ENCODE peak calls at places on chromosomes 6 and 20, in ten cellular contexts. G is GM12878; E is dorsolateral prefrontal cortex; L is heart left ventricle; Y is bronchial epithelial cell; R is CD8-positive, alpha-beta T cell; D is coronary artery; O is HCT116; H is right lobe of liver; Z is AG10803. Q is an unnamed sample.

GRCh38 chr6:49025273-49026240 is 437.5 kb downstream of the MMUT start:
- DNase-seq in Y (peak), H (no peak), D (no peak), G (no peak), R (no peak), O (no peak), Z (no peak), L (no peak), E (no peak), Q (peak)

GRCh38 chr6:130853555-130854183 is 26.5 kb downstream of the SMLR1 start:
- DNase-seq in D (no peak), O (no peak), L (no peak), G (no peak), R (no peak), Y (peak), Z (peak), H (peak), E (no peak), Q (no peak)

GRCh38 chr6:27867051-27867940 is 44.9 kb downstream of the OR2B2 start:
- DNase-seq in D (no peak), Y (peak), G (peak), O (no peak), E (no peak), H (peak), L (peak), Z (peak), R (peak), Q (no peak)

GRCh38 chr6:143743256-143744166 is 65.7 kb downstream of the PHACTR2 start:
- DNase-seq in R (no peak), E (no peak), Z (peak), D (no peak), L (peak), G (no peak), O (no peak), H (no peak), Y (no peak), Q (no peak)

GRCh38 chr20:50580016-50580747 is 70.0 kb downstream of the PTPN1 start:
- DNase-seq in L (peak), Z (peak), Y (peak), H (no peak), O (peak), E (peak), G (no peak), R (peak), D (no peak), Q (no peak)

GRCh38 chr6:15077964-15078363 is 167.9 kb upstream of the JARID2 start:
- DNase-seq in Y (no peak), L (no peak), Z (no peak), R (no peak), G (no peak), E (no peak), O (no peak), D (no peak), H (no peak), Q (no peak)

GRCh38 chr20:49562341-49563014 is 5.5 kb downstream of the PTGIS start:
- DNase-seq in Y (no peak), L (peak), H (no peak), Z (peak), E (no peak), R (no peak), G (no peak), D (peak), O (peak), Q (no peak)

GRCh38 chr6:35011096-35012041 is 122.3 kb downstream of the ANKS1A start:
- DNase-seq in O (no peak), E (no peak), G (no peak), D (no peak), H (no peak), Z (no peak), Y (no peak), L (no peak), R (no peak), Q (no peak)

GRCh38 chr6:144653885-144654505 is 368.9 kb downstream of the UTRN start:
- DNase-seq in H (no peak), Y (no peak), Z (no peak), D (no peak), E (no peak), O (no peak), G (peak), L (no peak), R (no peak), Q (no peak)

GRCh38 chr20:19661717-19662637 is 96.1 kb upstream of the RIN2 start:
- DNase-seq in R (no peak), E (peak), D (peak), L (peak), Z (peak), G (no peak), O (peak), H (no peak), Y (peak), Q (peak)

GRCh38 chr6:130620338-130620781 is 206.8 kb upstream of the SMLR1 start:
- DNase-seq in H (no peak), G (no peak), L (no peak), D (no peak), R (no peak), Y (no peak), E (no peak), Z (peak), O (no peak), Q (no peak)

GRCh38 chr6:9431945-9432344 is 982.9 kb downstream of the TFAP2A start:
- DNase-seq in R (no peak), H (no peak), G (no peak), Z (no peak), E (no peak), O (no peak), L (no peak), D (no peak), Y (no peak), Q (no peak)

GRCh38 chr6:281469-282103 is 10.7 kb upstream of the DUSP22 start:
- DNase-seq in Z (no peak), D (no peak), O (no peak), G (no peak), Y (no peak), R (no peak), E (no peak), L (no peak), H (no peak), Q (no peak)

GRCh38 chr6:130020106-130020851 is 1.9 kb downstream of the L3MBTL3 start:
- DNase-seq in R (peak), L (peak), Y (no peak), O (no peak), G (no peak), Z (peak), E (peak), H (peak), D (peak), Q (no peak)

GRCh38 chr6:34142046-34142445 is 3.8 kb downstream of the GRM4 start:
- DNase-seq in Z (no peak), R (no peak), L (no peak), D (no peak), G (no peak), Y (no peak), H (no peak), O (no peak), E (no peak), Q (no peak)

GRCh38 chr6:89237158-89237557 is 20.0 kb upstream of the GABRR1 start:
- DNase-seq in D (no peak), Z (no peak), E (no peak), L (no peak), H (no peak), O (no peak), G (no peak), Y (no peak), R (no peak), Q (no peak)

GRCh38 chr6:143236151-143236788 is 175.6 kb downstream of the AIG1 start:
- DNase-seq in G (no peak), Z (peak), H (no peak), O (peak), Y (no peak), L (no peak), E (no peak), R (no peak), D (no peak), Q (peak)

GRCh38 chr20:2759603-2760360 is 40.6 kb downstream of the CPXM1 start:
- DNase-seq in H (no peak), L (no peak), E (no peak), D (no peak), R (no peak), Z (no peak), G (no peak), Y (no peak), O (no peak), Q (no peak)

GRCh38 chr6:43916924-43917877 is 147.2 kb downstream of the VEGFA start:
- DNase-seq in G (no peak), Z (peak), O (no peak), E (no peak), H (peak), R (no peak), D (no peak), L (no peak), Y (no peak), Q (no peak)

GRCh38 chr6:11172501-11173337 is 59.7 kb downstream of the NEDD9 start:
- DNase-seq in H (peak), G (no peak), O (peak), E (peak), L (peak), D (no peak), R (peak), Y (peak), Z (peak), Q (no peak)

GRCh38 chr20:56995635-56996075 is 270.8 kb downstream of the BMP7 start:
- DNase-seq in G (no peak), E (no peak), H (peak), D (no peak), L (no peak), Y (no peak), R (no peak), O (peak), Z (no peak), Q (no peak)

GRCh38 chr20:44394520-44395182 is 39.2 kb downstream of the HNF4A start:
- DNase-seq in Y (no peak), D (no peak), O (no peak), Z (no peak), H (peak), E (no peak), R (no peak), L (no peak), G (no peak), Q (no peak)

GRCh38 chr6:37502703-37503485 is 3.2 kb upstream of the CCDC167 start:
- DNase-seq in Z (no peak), H (no peak), E (no peak), O (no peak), D (no peak), R (peak), L (no peak), Y (no peak), G (no peak), Q (no peak)

GRCh38 chr6:93684339-93684738 is 265.0 kb upstream of the EPHA7 start:
- DNase-seq in D (no peak), Y (no peak), H (no peak), R (no peak), O (no peak), Z (no peak), E (no peak), L (no peak), G (no peak), Q (no peak)

GRCh38 chr6:18388942-18389341 is 1.8 kb downstream of the RNF144B start:
- DNase-seq in O (no peak), G (no peak), D (no peak), R (no peak), Y (peak), Z (peak), E (no peak), L (no peak), H (no peak), Q (peak)
- H3K4me3 ChIP-seq in O (no peak), G (no peak), D (peak), R (no peak), Y (peak), Z (peak), E (peak), L (peak), H (peak), Q (peak)

GRCh38 chr20:63137851-63138415 is 78.0 kb downstream of the YTHDF1 start:
- DNase-seq in Z (no peak), E (no peak), L (no peak), G (no peak), H (peak), O (no peak), D (no peak), Y (no peak), R (no peak), Q (no peak)

GRCh38 chr20:63140683-63141433 is 75.1 kb downstream of the YTHDF1 start:
- DNase-seq in R (no peak), D (no peak), Z (no peak), H (no peak), Y (no peak), G (no peak), E (no peak), L (no peak), O (no peak), Q (no peak)

GRCh38 chr20:63138855-63139341 is 77.0 kb downstream of the YTHDF1 start:
- DNase-seq in O (no peak), G (no peak), Y (no peak), D (no peak), R (no peak), E (no peak), Z (peak), H (no peak), L (no peak), Q (no peak)

GRCh38 chr20:63139856-63140255 is 76.1 kb downstream of the YTHDF1 start:
- DNase-seq in L (no peak), Z (no peak), H (no peak), O (no peak), G (no peak), E (no peak), Y (no peak), D (no peak), R (no peak), Q (no peak)

DNA sequence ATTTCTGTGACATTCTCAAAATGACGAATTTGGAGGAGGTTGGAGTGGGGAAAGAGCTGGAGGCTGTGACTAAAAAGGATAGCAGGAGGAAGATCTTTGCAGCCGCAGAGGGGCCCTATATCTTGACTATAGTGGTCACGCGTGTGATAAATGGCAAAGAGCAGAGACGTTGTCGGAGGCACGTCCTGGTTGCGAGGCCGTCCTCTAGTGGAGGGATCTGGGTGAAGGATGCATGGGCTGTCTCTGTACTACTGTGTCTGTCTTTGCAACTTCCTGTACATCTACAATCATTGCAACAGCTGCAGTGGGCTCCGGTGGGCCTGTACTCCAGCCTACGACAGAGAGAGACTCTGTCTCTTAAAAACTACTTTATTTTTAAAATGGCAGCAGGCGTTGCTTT is 76.6 kb downstream of the YTHDF1 start:
- DNase-seq in D (no peak), H (no peak), Y (no peak), E (no peak), L (no peak), R (no peak), O (no peak), Z (no peak), G (no peak), Q (no peak)
- TF ChIP-seq CTCF in D (no peak), H (no peak), Y (no peak), E (no peak), L (no peak), R (no peak), O (no peak), Z (no peak), G (no peak), Q (peak)

DNA sequence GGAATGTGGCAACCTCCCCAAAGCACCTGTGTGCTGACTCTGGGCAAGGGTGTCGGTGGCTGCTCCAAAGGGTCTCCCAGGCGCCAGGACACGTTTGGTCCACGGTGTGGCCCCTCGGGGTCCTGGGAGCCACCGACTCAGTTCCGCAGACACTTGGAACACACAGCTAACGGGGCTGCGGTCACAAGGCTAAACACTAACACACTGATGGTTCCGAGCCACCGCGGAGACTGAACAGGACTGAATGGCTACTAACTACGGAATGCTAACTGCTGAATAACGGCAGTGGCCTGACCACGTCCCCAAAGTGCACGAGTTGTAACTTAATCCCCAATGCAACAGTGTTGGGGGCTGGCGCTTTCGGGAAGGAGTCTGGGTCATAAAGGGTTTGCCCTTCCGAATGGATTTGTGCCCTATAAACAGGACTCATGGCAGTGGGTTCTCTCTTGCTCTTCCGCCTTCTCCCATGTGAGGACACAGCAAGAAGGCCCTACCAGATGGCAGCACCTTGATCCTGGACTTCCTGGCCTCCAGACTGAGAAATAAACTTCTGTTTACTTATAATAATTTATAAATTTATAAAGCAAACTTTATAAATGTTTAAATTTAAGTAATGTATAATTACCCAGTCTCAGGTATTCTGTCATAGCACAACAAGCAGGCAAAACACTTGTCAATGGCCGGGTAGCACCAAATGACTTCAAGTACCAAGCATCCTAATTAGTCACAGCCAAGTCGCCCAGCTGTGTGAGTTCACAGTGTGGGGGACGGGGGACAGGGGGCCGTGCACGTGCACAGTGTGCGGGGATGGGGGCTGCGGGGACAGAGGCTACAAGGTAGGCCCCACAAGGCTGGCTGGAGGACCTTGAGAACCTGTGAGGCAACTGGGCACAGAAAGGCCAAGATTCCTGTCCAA is 2.3 kb upstream of the EEF1A2 start:
- DNase-seq in R (no peak), Y (peak), Z (no peak), E (no peak), G (no peak), O (no peak), L (no peak), D (no peak), H (peak), Q (no peak)
- H3K4me3 ChIP-seq in R (no peak), Y (no peak), Z (no peak), E (no peak), G (no peak), O (no peak), L (no peak), D (no peak), H (no peak), Q (no peak)

GRCh38 chr6:31197559-31198305 is 27.2 kb upstream of the POU5F1 start:
- DNase-seq in O (peak), L (peak), G (peak), Y (peak), Z (peak), D (peak), R (peak), H (peak), E (peak), Q (peak)
- TF ChIP-seq CTCF in O (no peak), L (no peak), G (no peak), Y (no peak), Z (no peak), D (no peak), R (no peak), H (no peak), E (no peak), Q (peak)

DNA sequence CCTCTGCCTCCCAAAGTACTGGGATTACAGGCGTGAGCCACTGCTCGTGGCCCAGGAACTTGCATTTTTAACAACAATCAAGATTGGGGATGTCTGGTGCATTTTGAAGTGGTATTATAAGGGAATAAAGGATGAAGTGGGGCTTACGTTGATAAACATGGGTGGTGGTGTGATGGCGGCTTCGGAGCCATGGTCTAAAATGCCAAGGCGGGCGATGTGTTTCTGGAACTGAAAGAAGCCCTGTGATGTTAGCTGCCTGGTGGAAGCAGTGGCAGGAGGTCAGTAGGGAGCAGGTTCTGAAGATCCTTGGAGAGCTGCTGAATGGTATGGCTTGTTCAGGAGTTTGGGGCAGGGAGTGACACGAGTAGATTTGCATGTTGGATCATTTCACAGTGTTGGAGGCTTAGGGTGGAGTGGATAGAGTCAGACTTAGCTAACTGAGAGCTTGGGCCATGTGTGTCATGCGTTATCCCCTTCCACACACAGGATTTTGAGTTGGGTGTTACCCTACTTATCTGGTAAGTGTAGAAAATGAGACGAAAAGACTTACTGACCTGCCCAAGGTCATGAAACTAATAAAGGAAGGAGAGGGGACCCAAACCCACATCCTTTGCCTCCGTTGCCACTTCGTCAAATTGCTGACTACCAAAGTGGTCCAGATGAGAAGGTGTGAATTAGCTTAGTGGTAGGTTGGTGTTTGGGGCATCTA is 1.5 kb downstream of the NELFCD start:
- DNase-seq in D (peak), Z (no peak), R (no peak), E (no peak), G (no peak), H (no peak), Y (no peak), O (no peak), L (peak), Q (no peak)
- H3K4me3 ChIP-seq in D (peak), Z (peak), R (peak), E (peak), G (peak), H (no peak), Y (no peak), O (peak), L (peak), Q (peak)

DNA sequence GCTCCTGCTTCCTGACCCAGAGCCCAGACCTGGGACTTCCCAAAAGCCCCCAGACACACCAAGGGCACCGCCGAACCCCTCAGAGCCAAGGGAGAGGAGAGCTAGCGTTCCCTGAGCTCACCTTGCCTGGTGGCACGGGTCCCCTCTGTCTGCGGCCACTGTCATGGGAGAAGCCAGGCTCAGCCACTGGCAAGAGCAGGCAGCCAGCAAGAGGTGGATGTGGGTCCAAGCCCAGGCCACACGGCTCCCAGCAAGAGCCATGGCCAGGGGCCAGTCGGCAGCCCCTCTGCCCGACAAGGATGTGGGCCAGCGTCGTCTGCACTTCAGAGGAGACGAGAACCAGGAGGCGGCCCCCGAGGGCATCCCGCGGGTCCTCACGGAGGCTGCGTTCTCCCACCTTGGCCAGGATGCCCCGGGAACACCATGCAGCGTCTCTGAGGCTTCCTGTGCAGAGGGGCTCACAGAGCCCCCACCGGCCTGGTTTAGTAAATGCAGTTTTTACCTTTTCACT is 2.2 kb upstream of the PPDPF start:
- DNase-seq in E (no peak), Y (no peak), H (peak), L (peak), R (no peak), Z (no peak), G (no peak), O (no peak), D (no peak), Q (no peak)
- TF ChIP-seq CTCF in E (no peak), Y (no peak), H (no peak), L (no peak), R (no peak), Z (no peak), G (no peak), O (no peak), D (no peak), Q (no peak)

Q was measured in LNCaP clone FGC.